ENCODE peak calls at places on chromosomes 7 and 10, in six cellular contexts. R is IMR-90, P is H9, C is mesendoderm, A is H1, E is mesenchymal stem cell. D is an unnamed sample.

GRCh38 chr10:21047096-21047495 is 150.0 kb upstream of the NEBL start:
- DNase-seq in R (no peak), P (no peak), C (no peak), A (no peak), E (no peak), D (no peak)

GRCh38 chr10:130409931-130410330 is 273.7 kb downstream of the GLRX3 start:
- DNase-seq in R (no peak), P (peak), C (no peak), A (no peak), E (no peak), D (no peak)

GRCh38 chr7:52091101-52091500 is 774.5 kb upstream of the COBL start:
- DNase-seq in R (no peak), P (no peak), C (no peak), A (no peak), E (no peak), D (no peak)

GRCh38 chr10:3625959-3626751 is 158.9 kb downstream of the KLF6 start:
- DNase-seq in R (peak), P (no peak), C (no peak), A (no peak), E (peak), D (no peak)

GRCh38 chr10:6047847-6048246 is 14.3 kb downstream of the IL2RA start:
- DNase-seq in R (no peak), P (no peak), C (no peak), A (no peak), E (no peak), D (no peak)

GRCh38 chr7:27116962-27117686 is 13.4 kb downstream of the HOXA4 start:
- DNase-seq in R (peak), P (no peak), C (no peak), A (no peak), E (no peak), D (no peak)

GRCh38 chr7:155983176-155983815 is 171.0 kb upstream of the SHH start:
- DNase-seq in R (no peak), P (peak), C (no peak), A (no peak), E (no peak), D (no peak)

GRCh38 chr7:14931511-14932215 is 29.1 kb upstream of the DGKB start:
- DNase-seq in R (no peak), P (no peak), C (no peak), A (no peak), E (no peak), D (no peak)

GRCh38 chr10:23310443-23310842 is 34.2 kb downstream of the C10orf67 start:
- DNase-seq in R (no peak), P (no peak), C (peak), A (no peak), E (no peak), D (no peak)

GRCh38 chr10:68280750-68281149 is 48.8 kb upstream of the ATOH7 start:
- DNase-seq in R (no peak), P (no peak), C (no peak), A (no peak), E (no peak), D (no peak)

GRCh38 chr7:28564755-28565374 is 152.5 kb downstream of the CREB5 start:
- DNase-seq in R (peak), P (no peak), C (no peak), A (no peak), E (no peak), D (no peak)

DNA sequence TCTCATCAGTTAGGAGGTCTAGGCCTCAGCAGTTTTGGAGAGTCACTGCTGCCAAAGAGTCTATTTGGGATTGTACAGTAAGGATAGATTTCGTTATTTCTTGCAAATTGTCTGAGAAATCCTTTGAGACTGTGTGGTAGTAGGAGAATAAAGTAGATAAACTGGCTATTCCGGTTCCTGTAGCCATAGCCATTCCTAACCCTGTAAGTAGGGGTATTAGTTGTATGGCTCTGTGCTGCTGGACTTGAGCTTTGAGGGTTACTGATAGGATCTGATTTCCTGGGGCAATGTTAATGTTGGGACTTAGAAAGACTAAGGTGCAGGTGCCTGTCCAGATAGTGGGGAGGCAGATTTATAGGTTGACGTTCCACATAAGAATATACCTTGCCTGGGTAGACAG is 36.1 kb upstream of the ZNF138 start:
- DNase-seq in R (no peak), P (no peak), C (no peak), A (no peak), E (no peak), D (no peak)
- H2BK15ac ChIP-seq in R (no peak), P (no peak), C (no peak), A (no peak), E (no peak), D (no peak)

DNA sequence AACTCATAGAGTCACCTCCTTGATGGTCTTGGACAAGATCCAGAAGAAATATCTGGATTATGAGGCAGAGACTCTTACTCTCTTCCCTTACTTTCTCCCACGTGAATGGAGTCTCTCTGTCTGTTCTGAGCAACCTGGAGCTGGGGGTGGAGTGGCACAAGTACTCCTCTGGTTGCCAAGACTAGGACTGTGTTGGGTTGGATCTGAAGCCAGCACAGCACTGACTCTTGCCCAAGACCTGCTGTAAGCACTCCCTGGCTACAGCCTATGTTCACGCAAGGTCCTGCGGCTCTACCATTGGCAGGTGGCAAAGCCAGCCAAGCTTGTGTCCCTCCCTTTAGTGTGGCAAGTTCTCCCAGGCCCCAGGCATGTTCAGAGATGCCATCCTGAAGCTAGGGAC is 488.2 kb upstream of the NRG3 start:
- DNase-seq in R (no peak), P (no peak), C (no peak), A (no peak), E (no peak), D (no peak)
- H2BK15ac ChIP-seq in R (no peak), P (no peak), C (no peak), A (no peak), E (no peak), D (no peak)

GRCh38 chr7:91957823-91958222 is 17.2 kb downstream of the AKAP9 start:
- DNase-seq in R (no peak), P (no peak), C (no peak), A (no peak), E (no peak), D (no peak)

GRCh38 chr7:91959023-91959422 is 18.4 kb downstream of the AKAP9 start:
- DNase-seq in R (no peak), P (no peak), C (no peak), A (no peak), E (no peak), D (no peak)

GRCh38 chr7:91957236-91957635 is 16.6 kb downstream of the AKAP9 start:
- DNase-seq in R (no peak), P (no peak), C (no peak), A (no peak), E (no peak), D (no peak)

DNA sequence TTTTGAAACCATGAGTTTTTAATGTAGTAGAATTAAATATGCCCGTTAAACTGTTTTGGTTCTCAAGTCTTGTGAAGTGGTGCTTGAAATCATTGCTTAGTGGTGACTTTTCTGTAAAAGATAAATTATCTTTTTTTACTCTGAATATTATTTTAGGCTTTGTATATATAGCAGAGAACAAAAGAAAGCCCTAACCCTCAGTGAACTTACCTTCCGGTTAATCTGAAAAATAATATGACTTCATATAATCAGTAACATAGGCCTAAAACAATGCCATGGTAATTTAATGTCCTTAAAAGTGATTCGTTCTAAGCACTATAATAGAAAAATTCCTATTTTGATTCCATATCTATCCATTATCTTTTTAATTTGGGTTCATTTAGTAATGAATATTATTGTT is 21.8 kb downstream of the AKAP9 start:
- DNase-seq in R (no peak), P (no peak), C (no peak), A (no peak), E (no peak), D (no peak)
- H2BK15ac ChIP-seq in R (no peak), P (no peak), C (no peak), A (no peak), E (no peak), D (no peak)

GRCh38 chr10:80598084-80598798 is 60.5 kb downstream of the SH2D4B start:
- DNase-seq in R (no peak), P (no peak), C (no peak), A (no peak), E (no peak), D (no peak)
- H2BK15ac ChIP-seq in R (no peak), P (no peak), C (no peak), A (no peak), E (no peak), D (no peak)

GRCh38 chr10:71909399-71910083 is 54.7 kb upstream of the CHST3 start:
- DNase-seq in R (no peak), P (no peak), C (no peak), A (no peak), E (no peak), D (no peak)
- H2BK15ac ChIP-seq in R (no peak), P (no peak), C (no peak), A (no peak), E (no peak), D (no peak)

DNA sequence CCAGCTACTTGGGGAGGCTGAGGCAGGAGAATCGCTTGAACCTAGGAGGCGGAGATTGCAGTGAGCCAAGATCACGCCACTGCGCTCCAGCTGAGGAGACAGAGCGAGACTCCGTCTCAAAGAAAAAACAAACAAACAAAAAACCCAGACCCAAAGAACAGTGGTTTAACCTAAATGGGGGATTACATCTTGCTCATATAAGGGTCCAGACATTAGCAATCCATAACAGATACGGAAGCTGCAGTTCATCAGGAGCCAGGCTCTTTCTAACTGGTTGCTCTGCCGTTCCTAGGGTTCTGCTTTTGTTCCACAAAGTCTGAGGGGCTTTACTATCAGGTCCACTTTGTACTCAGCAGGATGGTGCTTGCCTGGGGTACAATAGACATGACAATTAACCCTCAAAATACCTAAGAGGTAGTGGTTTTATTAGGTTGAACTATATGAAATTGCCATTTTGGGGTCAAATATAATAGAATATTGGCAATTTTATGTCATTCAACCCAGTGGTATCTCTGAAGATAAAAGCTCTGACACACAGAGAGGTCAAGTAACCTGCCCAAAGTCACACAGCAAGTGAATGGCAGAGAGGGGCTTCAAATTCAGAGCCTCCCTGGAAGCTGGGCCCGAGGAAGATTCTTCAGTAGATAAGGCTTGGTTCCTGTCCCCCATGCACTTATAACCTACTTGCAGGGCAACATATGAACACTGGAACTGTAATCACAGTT is 21.3 kb downstream of the NYAP1 start:
- DNase-seq in R (no peak), P (no peak), C (no peak), A (no peak), E (no peak), D (no peak)
- H2BK15ac ChIP-seq in R (no peak), P (no peak), C (no peak), A (no peak), E (no peak), D (no peak)

D was measured in neuronal stem cell.